ENCODE peak calls at places on chromosomes 13 and 19, in four cellular contexts. One of them, this sample, is unnamed.

GRCh38 chr19:8242212-8242821 is 33.1 kb downstream of the CERS4 start:
- DNase-seq in dorsolateral prefrontal cortex: no peak
- DNase-seq in SK-N-MC: no peak
- DNase-seq in mammary epithelial cell: no peak
- DNase-seq in this sample: no peak

GRCh38 chr13:46721054-46721453 is 75.9 kb downstream of the ESD start:
- DNase-seq in dorsolateral prefrontal cortex: no peak
- DNase-seq in SK-N-MC: no peak
- DNase-seq in mammary epithelial cell: peak
- DNase-seq in this sample: peak

GRCh38 chr13:65217459-65217858 is 2012.7 kb downstream of the PCDH9 start:
- DNase-seq in dorsolateral prefrontal cortex: no peak
- DNase-seq in SK-N-MC: no peak
- DNase-seq in mammary epithelial cell: no peak
- DNase-seq in this sample: no peak

GRCh38 chr13:24893863-24894262 is 129.9 kb downstream of the RNF17 start:
- DNase-seq in dorsolateral prefrontal cortex: no peak
- DNase-seq in SK-N-MC: no peak
- DNase-seq in mammary epithelial cell: no peak
- DNase-seq in this sample: peak

GRCh38 chr13:101423872-101424271 is 7.6 kb upstream of the NALCN start:
- DNase-seq in dorsolateral prefrontal cortex: no peak
- DNase-seq in SK-N-MC: no peak
- DNase-seq in mammary epithelial cell: no peak
- DNase-seq in this sample: no peak

GRCh38 chr19:10399878-10400277 is 3.5 kb downstream of the CDC37 start:
- DNase-seq in dorsolateral prefrontal cortex: no peak
- DNase-seq in SK-N-MC: no peak
- DNase-seq in mammary epithelial cell: no peak
- DNase-seq in this sample: no peak

GRCh38 chr19:27774827-27775226 is 1438.1 kb downstream of the UQCRFS1 start:
- DNase-seq in dorsolateral prefrontal cortex: no peak
- DNase-seq in SK-N-MC: no peak
- DNase-seq in mammary epithelial cell: no peak
- DNase-seq in this sample: peak

GRCh38 chr19:21900401-21900800 is 64.4 kb upstream of the ZNF43 start:
- DNase-seq in dorsolateral prefrontal cortex: no peak
- DNase-seq in SK-N-MC: no peak
- DNase-seq in mammary epithelial cell: no peak
- DNase-seq in this sample: no peak

GRCh38 chr19:10747674-10748073 is 29.8 kb downstream of the DNM2 start:
- DNase-seq in dorsolateral prefrontal cortex: no peak
- DNase-seq in SK-N-MC: no peak
- DNase-seq in mammary epithelial cell: no peak
- DNase-seq in this sample: no peak

GRCh38 chr13:30314069-30314468 is 6.7 kb upstream of the KATNAL1 start:
- DNase-seq in dorsolateral prefrontal cortex: no peak
- DNase-seq in SK-N-MC: no peak
- DNase-seq in mammary epithelial cell: no peak
- DNase-seq in this sample: no peak

GRCh38 chr19:30374791-30375650 is 2.8 kb downstream of the ZNF536 start:
- DNase-seq in dorsolateral prefrontal cortex: no peak
- DNase-seq in SK-N-MC: no peak
- DNase-seq in mammary epithelial cell: no peak
- DNase-seq in this sample: peak

GRCh38 chr19:861099-861755 is 1.8 kb downstream of the CFD start:
- DNase-seq in dorsolateral prefrontal cortex: no peak
- DNase-seq in SK-N-MC: no peak
- DNase-seq in mammary epithelial cell: no peak
- DNase-seq in this sample: no peak
- H3K4me3 ChIP-seq in dorsolateral prefrontal cortex: peak
- H3K4me3 ChIP-seq in SK-N-MC: peak
- H3K4me3 ChIP-seq in mammary epithelial cell: no peak
- H3K4me3 ChIP-seq in this sample: no peak

GRCh38 chr13:108033800-108034707 is 181.3 kb downstream of the LIG4 start:
- DNase-seq in dorsolateral prefrontal cortex: no peak
- DNase-seq in SK-N-MC: no peak
- DNase-seq in mammary epithelial cell: peak
- DNase-seq in this sample: no peak

GRCh38 chr13:108034909-108035308 is 180.4 kb downstream of the LIG4 start:
- DNase-seq in dorsolateral prefrontal cortex: no peak
- DNase-seq in SK-N-MC: no peak
- DNase-seq in mammary epithelial cell: no peak
- DNase-seq in this sample: no peak

GRCh38 chr13:108036411-108036810 is 178.9 kb downstream of the LIG4 start:
- DNase-seq in dorsolateral prefrontal cortex: no peak
- DNase-seq in SK-N-MC: no peak
- DNase-seq in mammary epithelial cell: no peak
- DNase-seq in this sample: no peak

GRCh38 chr13:108026671-108027410 is 188.5 kb downstream of the LIG4 start:
- DNase-seq in dorsolateral prefrontal cortex: no peak
- DNase-seq in SK-N-MC: no peak
- DNase-seq in mammary epithelial cell: no peak
- DNase-seq in this sample: no peak

DNA sequence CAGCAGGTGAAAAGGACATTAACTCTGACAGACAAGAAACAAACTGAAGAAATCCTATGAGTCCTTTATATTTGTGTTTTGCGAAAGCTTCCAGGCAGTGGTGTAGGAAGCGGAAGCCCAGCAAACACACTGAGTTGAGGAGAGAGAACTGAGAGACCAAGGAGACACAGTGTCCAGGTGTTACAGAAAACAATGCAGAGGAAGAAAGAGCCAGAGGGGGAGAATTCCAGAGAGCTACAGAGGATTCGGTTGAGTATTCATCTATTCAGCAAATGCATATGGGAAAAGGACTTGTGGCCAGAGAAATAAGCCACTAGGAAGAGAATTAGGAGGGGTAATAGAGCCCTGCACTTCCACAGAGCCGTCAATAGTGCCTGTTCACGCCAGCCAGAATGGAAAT is 183.5 kb downstream of the LIG4 start:
- DNase-seq in dorsolateral prefrontal cortex: no peak
- DNase-seq in SK-N-MC: no peak
- DNase-seq in mammary epithelial cell: no peak
- DNase-seq in this sample: no peak
- H3K4me3 ChIP-seq in dorsolateral prefrontal cortex: no peak
- H3K4me3 ChIP-seq in SK-N-MC: no peak
- H3K4me3 ChIP-seq in mammary epithelial cell: no peak
- H3K4me3 ChIP-seq in this sample: no peak

GRCh38 chr13:96984061-96984508 is 10.2 kb downstream of the OXGR1 start:
- DNase-seq in dorsolateral prefrontal cortex: no peak
- DNase-seq in SK-N-MC: no peak
- DNase-seq in mammary epithelial cell: peak
- DNase-seq in this sample: peak
- H3K4me3 ChIP-seq in dorsolateral prefrontal cortex: peak
- H3K4me3 ChIP-seq in SK-N-MC: no peak
- H3K4me3 ChIP-seq in mammary epithelial cell: no peak
- H3K4me3 ChIP-seq in this sample: peak

GRCh38 chr19:49864890-49865289 is 2.5 kb downstream of the PNKP start:
- DNase-seq in dorsolateral prefrontal cortex: no peak
- DNase-seq in SK-N-MC: no peak
- DNase-seq in mammary epithelial cell: no peak
- DNase-seq in this sample: no peak
- H3K4me3 ChIP-seq in dorsolateral prefrontal cortex: no peak
- H3K4me3 ChIP-seq in SK-N-MC: peak
- H3K4me3 ChIP-seq in mammary epithelial cell: no peak
- H3K4me3 ChIP-seq in this sample: no peak

GRCh38 chr13:112078879-112079526 is 12.1 kb downstream of the SOX1 start:
- DNase-seq in dorsolateral prefrontal cortex: no peak
- DNase-seq in SK-N-MC: no peak
- DNase-seq in mammary epithelial cell: no peak
- DNase-seq in this sample: no peak

GRCh38 chr13:112074139-112074710 is 7.3 kb downstream of the SOX1 start:
- DNase-seq in dorsolateral prefrontal cortex: no peak
- DNase-seq in SK-N-MC: no peak
- DNase-seq in mammary epithelial cell: no peak
- DNase-seq in this sample: no peak

GRCh38 chr13:112079696-112080095 is 12.7 kb downstream of the SOX1 start:
- DNase-seq in dorsolateral prefrontal cortex: no peak
- DNase-seq in SK-N-MC: no peak
- DNase-seq in mammary epithelial cell: no peak
- DNase-seq in this sample: no peak

GRCh38 chr13:112078216-112078615 is 11.3 kb downstream of the SOX1 start:
- DNase-seq in dorsolateral prefrontal cortex: no peak
- DNase-seq in SK-N-MC: no peak
- DNase-seq in mammary epithelial cell: no peak
- DNase-seq in this sample: no peak

DNA sequence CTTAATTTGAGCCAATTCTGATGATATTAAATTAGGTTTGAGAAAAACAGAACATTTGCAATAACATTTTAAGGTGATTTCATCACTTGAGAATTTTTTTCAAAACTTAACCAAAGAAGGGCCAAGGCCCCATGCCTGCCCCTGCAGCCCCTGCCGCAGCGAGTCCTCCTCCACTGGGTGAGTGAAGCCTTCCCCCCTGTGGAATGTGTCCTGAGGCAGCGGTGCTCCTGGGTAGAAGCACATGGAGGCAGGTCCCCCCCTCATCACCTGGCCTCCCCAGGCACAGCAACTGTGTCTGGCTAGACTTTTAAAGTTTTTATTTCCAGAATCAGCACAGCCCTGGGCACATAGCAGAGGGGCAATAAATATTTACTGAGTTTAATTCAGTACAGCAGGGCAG is 10.8 kb downstream of the SOX1 start:
- DNase-seq in dorsolateral prefrontal cortex: no peak
- DNase-seq in SK-N-MC: no peak
- DNase-seq in mammary epithelial cell: no peak
- DNase-seq in this sample: no peak
- H3K4me3 ChIP-seq in dorsolateral prefrontal cortex: no peak
- H3K4me3 ChIP-seq in SK-N-MC: no peak
- H3K4me3 ChIP-seq in mammary epithelial cell: no peak
- H3K4me3 ChIP-seq in this sample: no peak

GRCh38 chr19:43429395-43429794 is 14.7 kb downstream of the TEX101 start:
- DNase-seq in dorsolateral prefrontal cortex: no peak
- DNase-seq in SK-N-MC: no peak
- DNase-seq in mammary epithelial cell: no peak
- DNase-seq in this sample: no peak

GRCh38 chr19:43423779-43424178 is 9.1 kb downstream of the TEX101 start:
- DNase-seq in dorsolateral prefrontal cortex: no peak
- DNase-seq in SK-N-MC: no peak
- DNase-seq in mammary epithelial cell: no peak
- DNase-seq in this sample: no peak

GRCh38 chr19:43422000-43422688 is 7.5 kb downstream of the TEX101 start:
- DNase-seq in dorsolateral prefrontal cortex: no peak
- DNase-seq in SK-N-MC: no peak
- DNase-seq in mammary epithelial cell: peak
- DNase-seq in this sample: no peak

GRCh38 chr19:43422689-43423066 is 8.0 kb downstream of the TEX101 start:
- DNase-seq in dorsolateral prefrontal cortex: no peak
- DNase-seq in SK-N-MC: no peak
- DNase-seq in mammary epithelial cell: no peak
- DNase-seq in this sample: no peak

DNA sequence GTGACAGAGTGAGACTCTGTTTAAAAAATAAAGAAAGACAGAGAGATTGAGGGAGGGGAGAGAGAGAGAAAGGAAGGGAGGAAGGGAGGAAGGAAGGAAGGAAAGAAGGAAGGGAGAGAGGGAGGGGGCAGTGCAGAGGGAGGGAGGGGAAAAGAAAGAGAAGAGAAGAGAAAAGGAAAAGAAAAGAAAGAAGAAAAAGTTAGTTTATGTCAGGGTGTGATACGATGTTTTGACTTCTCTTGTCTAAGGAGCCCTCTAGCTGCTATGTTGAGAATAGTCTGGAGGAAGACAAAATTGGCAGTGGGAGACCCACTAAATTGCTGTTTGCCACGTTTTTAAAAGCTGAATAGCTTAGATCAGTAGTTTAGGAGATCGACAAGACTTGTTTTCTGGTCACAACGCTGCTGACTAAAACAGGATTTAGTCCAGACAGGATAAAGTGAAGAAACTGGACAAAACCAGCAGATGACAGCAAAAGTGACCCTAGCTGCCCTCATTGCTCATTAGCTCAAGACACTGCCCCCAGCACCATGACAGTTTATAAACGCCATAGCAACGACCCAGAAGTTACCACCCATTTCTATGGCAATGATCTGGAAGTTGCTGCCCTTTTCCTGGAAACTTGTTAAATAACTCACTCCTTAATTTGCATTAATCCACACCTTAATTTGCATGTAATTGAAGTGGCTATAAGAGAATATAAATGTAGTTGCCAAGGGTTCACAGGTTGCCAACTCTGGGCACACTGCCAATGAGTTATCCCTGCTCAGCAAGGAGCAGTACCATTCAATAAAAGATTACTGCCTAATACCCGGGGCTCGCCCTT is 11.1 kb downstream of the TEX101 start:
- DNase-seq in dorsolateral prefrontal cortex: no peak
- DNase-seq in SK-N-MC: no peak
- DNase-seq in mammary epithelial cell: peak
- DNase-seq in this sample: no peak
- H3K4me3 ChIP-seq in dorsolateral prefrontal cortex: no peak
- H3K4me3 ChIP-seq in SK-N-MC: no peak
- H3K4me3 ChIP-seq in mammary epithelial cell: no peak
- H3K4me3 ChIP-seq in this sample: no peak

DNA sequence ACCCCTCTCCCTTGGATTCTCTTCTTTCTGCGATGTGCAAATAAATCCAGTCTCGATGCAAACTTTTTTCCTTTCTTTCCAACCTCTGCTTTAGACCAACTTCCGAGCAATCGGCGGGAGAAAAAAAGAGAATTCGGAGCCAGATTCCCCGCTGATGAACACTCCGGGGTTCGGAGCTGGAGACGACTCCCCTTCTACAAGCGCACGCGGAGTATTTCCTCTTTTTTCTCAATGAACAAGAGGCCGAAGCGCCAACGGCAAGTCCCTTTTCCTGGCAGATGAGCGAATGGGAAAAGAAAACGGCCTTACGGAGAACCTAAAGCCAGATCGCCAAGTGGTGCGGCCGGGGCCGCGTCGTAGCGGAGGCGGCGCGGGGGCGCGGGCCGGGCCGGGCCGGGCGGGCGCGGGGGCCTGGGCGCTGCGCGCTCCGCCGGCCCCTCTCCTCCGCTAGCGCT is 256 bp downstream of the SPRY2 start:
- DNase-seq in dorsolateral prefrontal cortex: no peak
- DNase-seq in SK-N-MC: no peak
- DNase-seq in mammary epithelial cell: no peak
- DNase-seq in this sample: no peak
- H3K4me3 ChIP-seq in dorsolateral prefrontal cortex: peak
- H3K4me3 ChIP-seq in SK-N-MC: peak
- H3K4me3 ChIP-seq in mammary epithelial cell: peak
- H3K4me3 ChIP-seq in this sample: peak